ENCODE peak calls at places on chromosomes 12 and 14, in seven cellular contexts. One of them, this sample, is unnamed.
A peak's percentile ranks its signal among the peaks of the same experiment; 100 is the strongest.

GRCh38 chr14:90510208-90510607 is 113.4 kb downstream of the CALM1 start:
- DNase-seq in BE2C: no peak
- DNase-seq in AG10803: no peak
- DNase-seq in Caco-2: no peak
- DNase-seq in IMR-90: no peak
- DNase-seq in AG04449: no peak
- DNase-seq in breast epithelium: peak; percentile 88
- DNase-seq in this sample: no peak

GRCh38 chr12:117125275-117125613 is 26.0 kb upstream of the TESC start:
- DNase-seq in breast epithelium: no peak
- DNase-seq in Caco-2: no peak
- DNase-seq in IMR-90: peak; percentile 24
- DNase-seq in AG10803: no peak
- DNase-seq in AG04449: no peak
- DNase-seq in BE2C: peak; percentile 56
- DNase-seq in this sample: no peak

GRCh38 chr12:112517730-112518129 is 99.0 kb downstream of the PTPN11 start:
- DNase-seq in AG04449: no peak
- DNase-seq in breast epithelium: no peak
- DNase-seq in Caco-2: no peak
- DNase-seq in IMR-90: no peak
- DNase-seq in BE2C: no peak
- DNase-seq in AG10803: no peak
- DNase-seq in this sample: no peak

GRCh38 chr14:86787782-86788181 is 1205.2 kb downstream of the GALC start:
- DNase-seq in AG04449: peak; percentile 57
- DNase-seq in breast epithelium: no peak
- DNase-seq in BE2C: peak; percentile 77
- DNase-seq in Caco-2: no peak
- DNase-seq in AG10803: peak; percentile 61
- DNase-seq in IMR-90: peak; percentile 65
- DNase-seq in this sample: peak; percentile 51

GRCh38 chr12:128794661-128795529 is 28.9 kb downstream of the SLC15A4 start:
- DNase-seq in AG04449: no peak
- DNase-seq in breast epithelium: no peak
- DNase-seq in BE2C: no peak
- DNase-seq in AG10803: no peak
- DNase-seq in IMR-90: no peak
- DNase-seq in Caco-2: no peak
- DNase-seq in this sample: no peak

GRCh38 chr14:76882646-76883045 is 56.4 kb downstream of the LRRC74A start:
- DNase-seq in breast epithelium: no peak
- DNase-seq in IMR-90: no peak
- DNase-seq in Caco-2: no peak
- DNase-seq in AG10803: peak; percentile 69
- DNase-seq in AG04449: no peak
- DNase-seq in BE2C: no peak
- DNase-seq in this sample: no peak

GRCh38 chr12:104201238-104202001 is 14.2 kb upstream of the TXNRD1 start:
- DNase-seq in Caco-2: peak; percentile 58
- DNase-seq in breast epithelium: no peak
- DNase-seq in AG10803: peak; percentile 64
- DNase-seq in AG04449: no peak
- DNase-seq in BE2C: peak; percentile 37
- DNase-seq in IMR-90: peak; percentile 72
- DNase-seq in this sample: no peak

GRCh38 chr12:2298556-2299195 is 245.9 kb downstream of the CACNA1C start:
- DNase-seq in BE2C: no peak
- DNase-seq in breast epithelium: no peak
- DNase-seq in IMR-90: no peak
- DNase-seq in Caco-2: no peak
- DNase-seq in AG04449: no peak
- DNase-seq in AG10803: no peak
- DNase-seq in this sample: peak; percentile 25

GRCh38 chr14:105742531-105742848 is 216.1 kb downstream of the TMEM121 start:
- DNase-seq in breast epithelium: no peak
- DNase-seq in AG10803: no peak
- DNase-seq in IMR-90: no peak
- DNase-seq in BE2C: no peak
- DNase-seq in Caco-2: no peak
- DNase-seq in AG04449: no peak
- DNase-seq in this sample: no peak

GRCh38 chr14:50056457-50056856 is 59.9 kb downstream of the VCPKMT start:
- DNase-seq in Caco-2: no peak
- DNase-seq in IMR-90: no peak
- DNase-seq in BE2C: no peak
- DNase-seq in breast epithelium: no peak
- DNase-seq in AG04449: no peak
- DNase-seq in AG10803: no peak
- DNase-seq in this sample: no peak

GRCh38 chr14:103293465-103293864 is 40.6 kb upstream of the EIF5 start:
- DNase-seq in breast epithelium: no peak
- DNase-seq in IMR-90: no peak
- DNase-seq in BE2C: no peak
- DNase-seq in AG04449: no peak
- DNase-seq in AG10803: no peak
- DNase-seq in Caco-2: no peak
- DNase-seq in this sample: no peak

GRCh38 chr14:81205639-81206038 is 15.1 kb downstream of the GTF2A1 start:
- DNase-seq in AG04449: no peak
- DNase-seq in IMR-90: peak; percentile 8
- DNase-seq in Caco-2: no peak
- DNase-seq in breast epithelium: no peak
- DNase-seq in AG10803: no peak
- DNase-seq in BE2C: no peak
- DNase-seq in this sample: no peak

GRCh38 chr14:68950111-68950510 is 29.0 kb downstream of the ACTN1 start:
- DNase-seq in Caco-2: no peak
- DNase-seq in breast epithelium: no peak
- DNase-seq in BE2C: no peak
- DNase-seq in IMR-90: peak; percentile 44
- DNase-seq in AG10803: peak; percentile 69
- DNase-seq in AG04449: peak; percentile 56
- DNase-seq in this sample: no peak

GRCh38 chr12:94753071-94753779 is 102.9 kb upstream of the TMCC3 start:
- DNase-seq in Caco-2: no peak
- DNase-seq in IMR-90: no peak
- DNase-seq in AG04449: no peak
- DNase-seq in AG10803: no peak
- DNase-seq in BE2C: no peak
- DNase-seq in breast epithelium: no peak
- DNase-seq in this sample: no peak

GRCh38 chr14:36478782-36479181 is 41.2 kb downstream of the NKX2-1 start:
- DNase-seq in AG04449: no peak
- DNase-seq in breast epithelium: no peak
- DNase-seq in BE2C: no peak
- DNase-seq in AG10803: no peak
- DNase-seq in IMR-90: no peak
- DNase-seq in Caco-2: no peak
- DNase-seq in this sample: peak; percentile 54

GRCh38 chr14:26204954-26205479 is 392.8 kb downstream of the NOVA1 start:
- DNase-seq in AG04449: no peak
- DNase-seq in IMR-90: no peak
- DNase-seq in breast epithelium: peak; percentile 59
- DNase-seq in BE2C: peak; percentile 5
- DNase-seq in AG10803: no peak
- DNase-seq in Caco-2: no peak
- DNase-seq in this sample: no peak

GRCh38 chr12:109421355-109422087 is 55.6 kb downstream of the KCTD10 start:
- DNase-seq in IMR-90: peak; percentile 20
- DNase-seq in AG10803: no peak
- DNase-seq in Caco-2: no peak
- DNase-seq in AG04449: no peak
- DNase-seq in BE2C: peak; percentile 19
- DNase-seq in breast epithelium: no peak
- DNase-seq in this sample: no peak

GRCh38 chr14:65709576-65709975 is 297.0 kb downstream of the FUT8 start:
- DNase-seq in AG04449: no peak
- DNase-seq in Caco-2: no peak
- DNase-seq in AG10803: peak; percentile 43
- DNase-seq in IMR-90: no peak
- DNase-seq in breast epithelium: no peak
- DNase-seq in BE2C: no peak
- DNase-seq in this sample: no peak

GRCh38 chr14:33532581-33532980 is 418.3 kb downstream of the EGLN3 start:
- DNase-seq in breast epithelium: no peak
- DNase-seq in Caco-2: no peak
- DNase-seq in IMR-90: no peak
- DNase-seq in AG10803: no peak
- DNase-seq in AG04449: no peak
- DNase-seq in BE2C: no peak
- DNase-seq in this sample: no peak

GRCh38 chr12:6647083-6647604 is at the start of gene ACRBP:
- DNase-seq in breast epithelium: peak; percentile 70
- DNase-seq in Caco-2: peak; percentile 75
- DNase-seq in IMR-90: peak; percentile 14
- DNase-seq in AG04449: no peak
- DNase-seq in BE2C: peak; percentile 69
- DNase-seq in AG10803: peak; percentile 50
- DNase-seq in this sample: peak; percentile 35

GRCh38 chr14:65179918-65180724 is 77.8 kb upstream of the MAX start:
- DNase-seq in IMR-90: peak; percentile 89
- DNase-seq in AG04449: no peak
- DNase-seq in breast epithelium: no peak
- DNase-seq in Caco-2: no peak
- DNase-seq in AG10803: peak; percentile 86
- DNase-seq in BE2C: no peak
- DNase-seq in this sample: peak; percentile 94

GRCh38 chr14:79408696-79409095 is 802.6 kb downstream of the DIO2 start:
- DNase-seq in Caco-2: no peak
- DNase-seq in breast epithelium: no peak
- DNase-seq in AG10803: no peak
- DNase-seq in AG04449: no peak
- DNase-seq in IMR-90: no peak
- DNase-seq in BE2C: no peak
- DNase-seq in this sample: no peak

GRCh38 chr14:99247091-99247729 is 24.8 kb downstream of the BCL11B start:
- DNase-seq in AG10803: no peak
- DNase-seq in breast epithelium: no peak
- DNase-seq in Caco-2: no peak
- DNase-seq in BE2C: no peak
- DNase-seq in AG04449: no peak
- DNase-seq in IMR-90: no peak
- DNase-seq in this sample: no peak

GRCh38 chr14:94341654-94342333 is 18.7 kb upstream of the SERPINA6 start:
- DNase-seq in AG10803: peak; percentile 70
- DNase-seq in breast epithelium: no peak
- DNase-seq in Caco-2: no peak
- DNase-seq in AG04449: no peak
- DNase-seq in BE2C: no peak
- DNase-seq in IMR-90: no peak
- DNase-seq in this sample: no peak

GRCh38 chr14:94340533-94340932 is 17.4 kb upstream of the SERPINA6 start:
- DNase-seq in BE2C: no peak
- DNase-seq in AG04449: no peak
- DNase-seq in IMR-90: no peak
- DNase-seq in breast epithelium: no peak
- DNase-seq in Caco-2: peak; percentile 47
- DNase-seq in AG10803: no peak
- DNase-seq in this sample: no peak

GRCh38 chr14:94334837-94335236 is 11.7 kb upstream of the SERPINA6 start:
- DNase-seq in AG10803: no peak
- DNase-seq in AG04449: no peak
- DNase-seq in BE2C: no peak
- DNase-seq in breast epithelium: no peak
- DNase-seq in Caco-2: no peak
- DNase-seq in IMR-90: no peak
- DNase-seq in this sample: no peak

GRCh38 chr14:94338023-94338422 is 14.9 kb upstream of the SERPINA6 start:
- DNase-seq in Caco-2: no peak
- DNase-seq in breast epithelium: no peak
- DNase-seq in AG10803: no peak
- DNase-seq in BE2C: no peak
- DNase-seq in AG04449: no peak
- DNase-seq in IMR-90: no peak
- DNase-seq in this sample: no peak

DNA sequence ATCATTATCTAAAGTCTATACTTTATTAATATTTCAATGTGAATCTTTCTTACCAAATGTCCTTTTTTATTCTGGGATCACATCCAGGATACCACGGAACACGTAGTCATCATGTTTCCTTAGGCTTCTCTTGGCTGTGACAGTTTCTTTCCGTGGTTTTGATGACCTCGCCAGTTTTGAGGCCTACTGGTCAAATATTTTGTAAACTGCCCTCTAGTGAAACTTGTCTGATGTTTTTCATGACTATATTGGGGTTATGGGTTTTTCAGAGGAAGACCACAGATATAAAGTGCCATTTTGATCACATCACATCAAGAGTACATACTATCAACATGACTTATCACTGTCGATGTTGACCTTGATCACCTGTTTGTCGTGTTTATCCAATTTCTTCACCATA is 14.1 kb upstream of the SERPINA6 start:
- DNase-seq in AG10803: peak; percentile 39
- DNase-seq in IMR-90: peak; percentile 31
- DNase-seq in BE2C: no peak
- DNase-seq in breast epithelium: no peak
- DNase-seq in AG04449: no peak
- DNase-seq in Caco-2: no peak
- DNase-seq in this sample: no peak
- TF ChIP-seq CTCF in AG10803: no peak
- TF ChIP-seq CTCF in IMR-90: no peak
- TF ChIP-seq CTCF in BE2C: no peak
- TF ChIP-seq CTCF in breast epithelium: no peak
- TF ChIP-seq CTCF in AG04449: no peak
- TF ChIP-seq CTCF in Caco-2: no peak
- TF ChIP-seq CTCF in this sample: no peak

GRCh38 chr14:54627325-54627717 is 60.4 kb downstream of the SAMD4A start:
- DNase-seq in AG04449: no peak
- DNase-seq in Caco-2: no peak
- DNase-seq in AG10803: no peak
- DNase-seq in breast epithelium: no peak
- DNase-seq in BE2C: no peak
- DNase-seq in IMR-90: no peak
- DNase-seq in this sample: no peak
- H3K4me3 ChIP-seq in AG04449: peak overlapping the region; percentile 9
- H3K4me3 ChIP-seq in Caco-2: no peak overlapping the region
- H3K4me3 ChIP-seq in AG10803: peak overlapping the region; percentile 31
- H3K4me3 ChIP-seq in breast epithelium: peak overlapping the region; percentile 32
- H3K4me3 ChIP-seq in BE2C: no peak overlapping the region
- H3K4me3 ChIP-seq in IMR-90: no peak overlapping the region
- H3K4me3 ChIP-seq in this sample: no peak overlapping the region

GRCh38 chr14:24297190-24297964 is 2.2 kb downstream of the DHRS1 start:
- DNase-seq in AG10803: no peak
- DNase-seq in Caco-2: peak; percentile 53
- DNase-seq in breast epithelium: no peak
- DNase-seq in BE2C: no peak
- DNase-seq in AG04449: no peak
- DNase-seq in IMR-90: peak; percentile 28
- DNase-seq in this sample: no peak
- TF ChIP-seq CTCF in AG10803: peak; percentile 53
- TF ChIP-seq CTCF in Caco-2: no peak
- TF ChIP-seq CTCF in breast epithelium: no peak
- TF ChIP-seq CTCF in BE2C: peak; percentile 67
- TF ChIP-seq CTCF in AG04449: peak; percentile 45
- TF ChIP-seq CTCF in IMR-90: peak; percentile 41
- TF ChIP-seq CTCF in this sample: peak; percentile 60

GRCh38 chr14:94582851-94583250 is 1.6 kb downstream of the SERPINA5 start:
- DNase-seq in AG10803: no peak
- DNase-seq in BE2C: no peak
- DNase-seq in Caco-2: peak; percentile 43
- DNase-seq in IMR-90: no peak
- DNase-seq in AG04449: no peak
- DNase-seq in breast epithelium: no peak
- DNase-seq in this sample: no peak
- H3K4me3 ChIP-seq in AG10803: no peak overlapping the region
- H3K4me3 ChIP-seq in BE2C: no peak overlapping the region
- H3K4me3 ChIP-seq in Caco-2: no peak overlapping the region
- H3K4me3 ChIP-seq in IMR-90: no peak overlapping the region
- H3K4me3 ChIP-seq in AG04449: no peak overlapping the region
- H3K4me3 ChIP-seq in breast epithelium: no peak overlapping the region
- H3K4me3 ChIP-seq in this sample: no peak overlapping the region

GRCh38 chr12:127025545-127025944 is 1241.4 kb upstream of the TMEM132C start:
- DNase-seq in breast epithelium: no peak
- DNase-seq in IMR-90: no peak
- DNase-seq in AG04449: no peak
- DNase-seq in BE2C: no peak
- DNase-seq in AG10803: peak; percentile 11
- DNase-seq in Caco-2: no peak
- DNase-seq in this sample: no peak
- TF ChIP-seq CTCF in breast epithelium: no peak
- TF ChIP-seq CTCF in IMR-90: no peak
- TF ChIP-seq CTCF in AG04449: no peak
- TF ChIP-seq CTCF in BE2C: no peak
- TF ChIP-seq CTCF in AG10803: peak; percentile 46
- TF ChIP-seq CTCF in Caco-2: no peak
- TF ChIP-seq CTCF in this sample: peak; percentile 13